ENCODE peak calls at places on chromosome 14, in four cellular contexts. C is right cardiac atrium, O is AG04450, U is H7. V is an unnamed sample. For H3K27me3, the result is how much of the 10 kb centered on the place peaks cover.

GRCh38 chr14:67505254-67505653 is 16.7 kb upstream of the TMEM229B start:
- DNase-seq in O (no peak), C (no peak), U (no peak), V (no peak)

GRCh38 chr14:72782182-72782508 is 111.8 kb downstream of the DPF3 start:
- DNase-seq in C (no peak), U (no peak), O (no peak), V (no peak)

GRCh38 chr14:101761881-101762529 is 496 bp downstream of the PPP2R5C start:
- DNase-seq in O (no peak), U (peak), C (peak), V (peak)

GRCh38 chr14:77008541-77008940 is 20.0 kb downstream of the IRF2BPL start:
- DNase-seq in O (no peak), U (no peak), C (no peak), V (no peak)

GRCh38 chr14:53035796-53036195 is 84.9 kb upstream of the FERMT2 start:
- DNase-seq in U (no peak), C (no peak), O (no peak), V (no peak)

GRCh38 chr14:51419685-51420084 is 179.6 kb downstream of the TMX1 start:
- DNase-seq in C (no peak), U (no peak), O (no peak), V (no peak)

GRCh38 chr14:61145258-61145902 is 135.8 kb downstream of the TMEM30B start:
- DNase-seq in C (no peak), U (no peak), O (peak), V (no peak)

GRCh38 chr14:33404054-33404453 is 465.4 kb downstream of the NPAS3 start:
- DNase-seq in C (no peak), O (no peak), U (no peak), V (no peak)

GRCh38 chr14:75715926-75716780 is 55.1 kb downstream of the TTLL5 start:
- DNase-seq in C (no peak), U (no peak), O (peak), V (no peak)

GRCh38 chr14:74976264-74977113 is 21.1 kb upstream of the PGF start:
- DNase-seq in C (no peak), U (no peak), O (no peak), V (no peak)

GRCh38 chr14:96578619-96579018 is 76.4 kb downstream of the PAPOLA start:
- DNase-seq in C (no peak), U (no peak), O (no peak), V (no peak)

GRCh38 chr14:81285250-81285649 is 64.5 kb upstream of the GTF2A1 start:
- DNase-seq in O (no peak), U (no peak), C (no peak), V (no peak)

GRCh38 chr14:73239463-73240241 is 2.3 kb downstream of the PAPLN start:
- DNase-seq in C (peak), U (peak), O (no peak), V (no peak)

GRCh38 chr14:62117010-62117717 is 354.9 kb downstream of the SNAPC1 start:
- DNase-seq in C (peak), O (peak), U (peak), V (peak)

GRCh38 chr14:71918955-71919354 is 13.3 kb upstream of the RGS6 start:
- DNase-seq in C (no peak), U (peak), O (no peak), V (no peak)

GRCh38 chr14:31893156-31893813 is 183.8 kb upstream of the ARHGAP5 start:
- DNase-seq in U (no peak), O (no peak), C (no peak), V (peak)

GRCh38 chr14:71497645-71498086 is 434.6 kb upstream of the RGS6 start:
- DNase-seq in O (peak), U (no peak), C (no peak), V (no peak)

GRCh38 chr14:50055461-50056228 is 60.7 kb downstream of the VCPKMT start:
- DNase-seq in C (no peak), O (no peak), U (no peak), V (no peak)

GRCh38 chr14:102437997-102438922 is 71.3 kb downstream of the ANKRD9 start:
- DNase-seq in O (peak), U (peak), C (peak), V (peak)

GRCh38 chr14:96805906-96806305 is 8.7 kb downstream of the VRK1 start:
- DNase-seq in U (no peak), O (no peak), C (no peak), V (no peak)

GRCh38 chr14:94768521-94769412 is 1.1 kb downstream of the GSC start:
- DNase-seq in C (peak), O (no peak), U (peak), V (peak)

GRCh38 chr14:106094654-106095189 is 568.3 kb downstream of the TMEM121 start:
- DNase-seq in C (no peak), O (no peak), U (peak), V (peak)

GRCh38 chr14:68814376-68815287 is 21.8 kb upstream of the ZFP36L1 start:
- DNase-seq in C (no peak), U (peak), O (no peak), V (peak)

GRCh38 chr14:33589334-33589733 is 361.5 kb downstream of the EGLN3 start:
- DNase-seq in O (no peak), U (no peak), C (no peak), V (no peak)

GRCh38 chr14:104385189-104386135 is 194.1 kb upstream of the C14orf180 start:
- DNase-seq in U (peak), C (no peak), O (no peak), V (peak)

GRCh38 chr14:103550451-103551337 is 11.8 kb downstream of the BAG5 start:
- DNase-seq in C (peak), U (peak), O (no peak), V (peak)

GRCh38 chr14:88005978-88006851 is 1.3 kb downstream of the GPR65 start:
- DNase-seq in C (no peak), U (no peak), O (no peak), V (peak)

GRCh38 chr14:105161314-105161713 is 7.3 kb downstream of the JAG2 start:
- DNase-seq in U (no peak), O (no peak), C (no peak), V (no peak)

GRCh38 chr14:55094630-55095157 is 34.4 kb upstream of the LGALS3 start:
- DNase-seq in O (peak), U (no peak), C (no peak), V (no peak)

GRCh38 chr14:39029789-39030188 is 73.2 kb downstream of the SEC23A start:
- DNase-seq in O (no peak), C (no peak), U (no peak), V (no peak)

GRCh38 chr14:75010472-75010871 is 7.8 kb downstream of the EIF2B2 start:
- DNase-seq in U (no peak), O (no peak), C (no peak), V (no peak)

GRCh38 chr14:75411194-75411552 is 16.6 kb upstream of the JDP2 start:
- DNase-seq in O (no peak), U (no peak), C (no peak), V (no peak)

GRCh38 chr14:49769171-49769570 is 1.2 kb downstream of the KLHDC2 start:
- DNase-seq in U (no peak), O (no peak), C (no peak), V (no peak)

GRCh38 chr14:94423465-94424056 is 29.0 kb downstream of the SERPINA11 start:
- DNase-seq in U (peak), C (peak), O (no peak), V (peak)

GRCh38 chr14:51014625-51015024 is 70.3 kb upstream of the PYGL start:
- DNase-seq in C (no peak), O (no peak), U (no peak), V (no peak)

GRCh38 chr14:55450539-55450938 is 10.1 kb upstream of the TBPL2 start:
- DNase-seq in C (no peak), U (no peak), O (no peak), V (no peak)

GRCh38 chr14:36633580-36633979 is 28.1 kb upstream of the PAX9 start:
- DNase-seq in C (no peak), O (no peak), U (no peak), V (no peak)
- H3K27me3 ChIP-seq in C (under half), O (under half), U (under half), V (under half)

GRCh38 chr14:100549834-100550625 is 37.2 kb downstream of the BEGAIN start:
- DNase-seq in O (no peak), U (no peak), C (no peak), V (no peak)

GRCh38 chr14:100554082-100554677 is 33.0 kb downstream of the BEGAIN start:
- DNase-seq in C (peak), O (no peak), U (no peak), V (no peak)

GRCh38 chr14:100551056-100551455 is 36.2 kb downstream of the BEGAIN start:
- DNase-seq in C (no peak), O (no peak), U (no peak), V (no peak)

GRCh38 chr14:100554696-100555320 is 32.4 kb downstream of the BEGAIN start:
- DNase-seq in U (peak), C (no peak), O (no peak), V (no peak)

DNA sequence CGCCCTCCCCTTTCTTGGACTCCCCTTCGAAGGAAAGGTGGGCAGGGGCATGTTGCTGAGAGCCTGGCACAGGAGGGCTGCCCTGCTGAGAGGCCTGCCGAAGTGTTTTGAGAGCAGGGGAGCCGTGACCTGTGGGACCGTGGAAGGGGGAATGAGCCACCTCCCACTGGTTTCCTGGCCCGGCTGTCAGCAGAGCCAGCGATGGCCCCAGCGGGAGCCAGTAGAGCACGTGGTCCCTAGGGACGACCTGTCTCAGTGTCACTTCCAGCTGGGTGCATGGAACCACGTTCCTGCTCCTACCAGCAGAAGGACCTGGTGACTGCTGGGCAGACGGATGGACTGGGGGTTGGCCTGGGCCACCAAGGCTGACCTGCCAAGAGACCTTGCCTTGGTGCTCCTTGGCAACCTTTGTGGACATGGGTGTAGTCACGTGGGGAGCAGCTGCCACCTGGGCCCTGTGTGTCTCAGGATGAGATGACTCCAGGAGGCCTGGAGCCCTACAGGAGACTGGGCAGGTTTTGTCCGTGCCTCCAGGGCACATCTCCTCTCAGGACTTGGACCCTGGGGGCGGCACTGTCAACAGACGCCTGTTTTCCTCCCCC is 34.6 kb downstream of the BEGAIN start:
- DNase-seq in O (no peak), U (no peak), C (no peak), V (no peak)
- H3K27me3 ChIP-seq in O (under half), U (under half), C (under half), V (under half)

GRCh38 chr14:22423958-22424357 is 165.1 kb downstream of the DAD1 start:
- DNase-seq in C (no peak), O (no peak), U (no peak), V (no peak)
- H3K27me3 ChIP-seq in C (under half), O (half or more), U (under half), V (under half)

GRCh38 chr14:92297818-92298595 is 25.0 kb upstream of the SLC24A4 start:
- DNase-seq in C (no peak), O (no peak), U (no peak), V (no peak)
- H3K27me3 ChIP-seq in C (under half), O (under half), U (under half), V (under half)

V was measured in spleen.